ENCODE peak calls at places on chromosomes 3 and 15, in four cellular contexts. O is iris pigment epithelial cell, U is iPS DF 19.7, H is endothelial cell. W is an unnamed sample.

GRCh38 chr3:126459111-126459762 is 16.5 kb downstream of the ZXDC start:
- DNase-seq in O (no peak), U (no peak), H (no peak), W (no peak)

GRCh38 chr3:101867521-101867920 is 18.2 kb downstream of the NFKBIZ start:
- DNase-seq in O (no peak), U (no peak), H (no peak), W (no peak)

GRCh38 chr3:120554727-120555660 is 41.1 kb upstream of the NDUFB4 start:
- DNase-seq in O (no peak), U (no peak), H (no peak), W (no peak)

GRCh38 chr15:63264685-63265302 is 12.6 kb upstream of the APH1B start:
- DNase-seq in O (peak; percentile 77), U (no peak), H (no peak), W (no peak)

GRCh38 chr3:189903562-189904250 is 217.0 kb downstream of the P3H2 start:
- DNase-seq in O (no peak), U (no peak), H (no peak), W (no peak)

GRCh38 chr3:190903156-190903555 is 40.7 kb upstream of the GMNC start:
- DNase-seq in O (no peak), U (no peak), H (no peak), W (no peak)

GRCh38 chr15:75786564-75786925 is 56.7 kb upstream of the UBE2Q2 start:
- DNase-seq in O (no peak), U (no peak), H (no peak), W (no peak)

GRCh38 chr3:62421275-62421674 is 47.9 kb upstream of the FEZF2 start:
- DNase-seq in O (no peak), U (no peak), H (no peak), W (no peak)

GRCh38 chr3:41464401-41464800 is 265.1 kb downstream of the CTNNB1 start:
- DNase-seq in O (peak; percentile 29), U (no peak), H (no peak), W (no peak)

GRCh38 chr3:59809016-59809415 is 759.2 kb upstream of the CFAP20DC start:
- DNase-seq in O (peak; percentile 76), U (no peak), H (no peak), W (no peak)

GRCh38 chr3:56923546-56924224 is 121.9 kb upstream of the ARHGEF3 start:
- DNase-seq in O (peak; percentile 63), U (no peak), H (peak; percentile 69), W (no peak)

GRCh38 chr3:171049831-171050444 is 23.4 kb upstream of the SLC2A2 start:
- DNase-seq in O (peak; percentile 67), U (no peak), H (peak; percentile 67), W (peak; percentile 14)

GRCh38 chr3:182389041-182389815 is 404.1 kb upstream of the ATP11B start:
- DNase-seq in O (peak; percentile 17), U (no peak), H (no peak), W (no peak)